ENCODE peak calls at places on chromosomes 5 and 9, in nine cellular contexts. G, P, B, A, O, M, Y, E and I are unnamed samples.

GRCh38 chr5:123115020-123115419 is 26.0 kb downstream of the PRDM6 start:
- ATAC-seq in G (no peak), P (no peak), B (no peak), A (no peak), O (no peak), M (no peak), Y (no peak), E (no peak), I (no peak)

GRCh38 chr5:72624641-72625236 is 117.5 kb upstream of the ZNF366 start:
- ATAC-seq in G (peak; percentile 38), P (no peak), B (no peak), A (no peak), O (no peak), M (no peak), Y (peak; percentile 34), E (peak; percentile 93), I (no peak)

GRCh38 chr9:76591256-76591950 is 132.4 kb downstream of the GCNT1 start:
- ATAC-seq in G (no peak), P (no peak), B (no peak), A (no peak), O (no peak), M (no peak), Y (peak; percentile 27), E (no peak), I (no peak)

GRCh38 chr5:180472269-180472668 is 21.9 kb upstream of the CNOT6 start:
- ATAC-seq in G (no peak), P (no peak), B (no peak), A (no peak), O (no peak), M (no peak), Y (no peak), E (no peak), I (no peak)

GRCh38 chr9:105341784-105342183 is 97.3 kb downstream of the SLC44A1 start:
- ATAC-seq in G (no peak), P (peak; percentile 46), B (peak; percentile 42), A (peak; percentile 80), O (no peak), M (no peak), Y (no peak), E (peak; percentile 84), I (peak; percentile 29)

GRCh38 chr5:137695651-137696428 is 40.0 kb downstream of the KLHL3 start:
- ATAC-seq in G (peak; percentile 31), P (peak; percentile 56), B (peak; percentile 75), A (no peak), O (no peak), M (peak; percentile 76), Y (no peak), E (no peak), I (peak; percentile 56)

GRCh38 chr9:76394896-76395244 is 644 bp upstream of the RFK start:
- ATAC-seq in G (peak; percentile 54), P (peak; percentile 81), B (peak; percentile 66), A (peak; percentile 51), O (peak; percentile 51), M (peak; percentile 63), Y (peak; percentile 71), E (peak; percentile 27), I (peak; percentile 72)

GRCh38 chr9:68500457-68501158 is 40.1 kb downstream of the TMEM252 start:
- ATAC-seq in G (peak; percentile 79), P (no peak), B (no peak), A (no peak), O (no peak), M (no peak), Y (peak; percentile 75), E (peak; percentile 90), I (no peak)

GRCh38 chr9:70478963-70479641 is 64.6 kb upstream of the KLF9 start:
- ATAC-seq in G (no peak), P (no peak), B (no peak), A (no peak), O (no peak), M (no peak), Y (peak; percentile 1), E (peak; percentile 7), I (no peak)

GRCh38 chr5:83227611-83228010 is 150.3 kb downstream of the XRCC4 start:
- ATAC-seq in G (no peak), P (no peak), B (no peak), A (no peak), O (no peak), M (no peak), Y (no peak), E (no peak), I (no peak)

GRCh38 chr9:72982161-72982799 is 29.4 kb upstream of the ALDH1A1 start:
- ATAC-seq in G (no peak), P (no peak), B (no peak), A (no peak), O (no peak), M (no peak), Y (no peak), E (no peak), I (no peak)

GRCh38 chr5:149015561-149015960 is 47.3 kb downstream of the SH3TC2 start:
- ATAC-seq in G (no peak), P (no peak), B (no peak), A (no peak), O (no peak), M (no peak), Y (no peak), E (no peak), I (no peak)

GRCh38 chr5:36090033-36090432 is 23.4 kb upstream of the UGT3A2 start:
- ATAC-seq in G (no peak), P (peak; percentile 46), B (peak; percentile 75), A (peak; percentile 89), O (peak; percentile 98), M (no peak), Y (no peak), E (peak; percentile 72), I (peak; percentile 28)

GRCh38 chr5:55160493-55161209 is 680 bp downstream of the GPX8 start:
- ATAC-seq in G (peak; percentile 70), P (no peak), B (no peak), A (no peak), O (peak; percentile 79), M (no peak), Y (peak; percentile 87), E (peak; percentile 80), I (no peak)

GRCh38 chr5:167378894-167379723 is 912.3 kb upstream of the WWC1 start:
- ATAC-seq in G (no peak), P (no peak), B (no peak), A (no peak), O (no peak), M (no peak), Y (no peak), E (no peak), I (no peak)

GRCh38 chr9:25677301-25678146 is 720 bp downstream of the TUSC1 start:
- ATAC-seq in G (peak; percentile 94), P (peak; percentile 36), B (peak; percentile 79), A (no peak), O (no peak), M (no peak), Y (peak; percentile 98), E (peak; percentile 93), I (no peak)

GRCh38 chr5:38473008-38473407 is 83.4 kb downstream of the LIFR start:
- ATAC-seq in G (no peak), P (no peak), B (no peak), A (no peak), O (no peak), M (no peak), Y (peak; percentile 32), E (no peak), I (no peak)

GRCh38 chr9:108151161-108151586 is 661.6 kb upstream of the KLF4 start:
- ATAC-seq in G (peak; percentile 57), P (no peak), B (no peak), A (no peak), O (no peak), M (no peak), Y (peak; percentile 38), E (peak; percentile 42), I (no peak)

GRCh38 chr9:91949946-91950664 is at the start of gene ROR2:
- ATAC-seq in G (peak; percentile 87), P (peak; percentile 91), B (peak; percentile 86), A (peak; percentile 92), O (peak; percentile 84), M (peak; percentile 58), Y (peak; percentile 92), E (peak; percentile 79), I (peak; percentile 79)

GRCh38 chr5:180540050-180540694 is 46.0 kb downstream of the CNOT6 start:
- ATAC-seq in G (no peak), P (peak; percentile 59), B (peak; percentile 86), A (peak; percentile 97), O (no peak), M (no peak), Y (no peak), E (no peak), I (peak; percentile 91)

GRCh38 chr5:140926903-140927573 is 939 bp downstream of the PCDHAC1 start:
- ATAC-seq in G (peak; percentile 38), P (no peak), B (no peak), A (no peak), O (no peak), M (no peak), Y (peak; percentile 72), E (no peak), I (no peak)

GRCh38 chr5:170338933-170339779 is 41.6 kb upstream of the LCP2 start:
- ATAC-seq in G (no peak), P (peak; percentile 58), B (peak; percentile 82), A (peak; percentile 95), O (peak; percentile 95), M (peak; percentile 65), Y (peak; percentile 72), E (no peak), I (peak; percentile 85)

GRCh38 chr5:157491471-157491870 is 31.5 kb downstream of the NIPAL4 start:
- ATAC-seq in G (no peak), P (no peak), B (no peak), A (no peak), O (no peak), M (no peak), Y (no peak), E (no peak), I (no peak)

GRCh38 chr5:142446131-142446959 is 121.5 kb upstream of the SPRY4 start:
- ATAC-seq in G (peak; percentile 19), P (no peak), B (no peak), A (no peak), O (peak; percentile 60), M (no peak), Y (peak; percentile 18), E (peak; percentile 82), I (no peak)

GRCh38 chr9:137307255-137308101 is 5.4 kb upstream of the NRARP start:
- ATAC-seq in G (no peak), P (no peak), B (no peak), A (no peak), O (no peak), M (no peak), Y (no peak), E (no peak), I (no peak)

GRCh38 chr5:125302577-125302976 is 556.1 kb upstream of the ZNF608 start:
- ATAC-seq in G (no peak), P (no peak), B (no peak), A (no peak), O (no peak), M (no peak), Y (no peak), E (no peak), I (no peak)

GRCh38 chr5:15384176-15384575 is 115.8 kb upstream of the FBXL7 start:
- ATAC-seq in G (no peak), P (no peak), B (no peak), A (no peak), O (no peak), M (no peak), Y (no peak), E (no peak), I (no peak)

GRCh38 chr5:152405145-152405544 is at the start of gene NMUR2:
- ATAC-seq in G (peak; percentile 53), P (no peak), B (no peak), A (peak; percentile 49), O (no peak), M (no peak), Y (peak; percentile 63), E (no peak), I (no peak)

GRCh38 chr5:163306421-163306820 is 131.0 kb upstream of the CCNG1 start:
- ATAC-seq in G (no peak), P (no peak), B (no peak), A (peak; percentile 46), O (peak; percentile 72), M (no peak), Y (no peak), E (no peak), I (no peak)